ENCODE peak calls at places on chromosomes 11 and 22, in four cellular contexts. S is T follicular helper cell, P is cardiac muscle cell, U is neuronal stem cell. H is an unnamed sample.
A peak's percentile ranks its signal among the peaks of the same experiment; 100 is the strongest.

GRCh38 chr11:17468094-17468493 is 8.6 kb downstream of the ABCC8 start:
- DNase-seq in S (no peak), P (no peak), U (no peak), H (no peak)

GRCh38 chr11:3158131-3158591 is 6.9 kb downstream of the OSBPL5 start:
- DNase-seq in S (no peak), P (no peak), U (no peak), H (no peak)

GRCh38 chr22:20429254-20430100 is 8.1 kb downstream of the SCARF2 start:
- DNase-seq in S (peak; percentile 75), P (peak; percentile 61), U (peak; percentile 72), H (no peak)

GRCh38 chr11:115672999-115673411 is 168.8 kb upstream of the CADM1 start:
- DNase-seq in S (no peak), P (no peak), U (no peak), H (no peak)

GRCh38 chr22:19988965-19989724 is 27.5 kb downstream of the ARVCF start:
- DNase-seq in S (no peak), P (no peak), U (no peak), H (no peak)

GRCh38 chr11:116294630-116295029 is 478.2 kb downstream of the BUD13 start:
- DNase-seq in S (no peak), P (peak; percentile 59), U (no peak), H (no peak)

GRCh38 chr11:86460461-86461404 is 86.0 kb downstream of the CCDC81 start:
- DNase-seq in S (no peak), P (no peak), U (no peak), H (no peak)

GRCh38 chr11:108947654-108948570 is 283.0 kb downstream of the DDX10 start:
- DNase-seq in S (no peak), P (no peak), U (no peak), H (no peak)